ENCODE peak calls at places on chromosome 1, in seven cellular contexts. W, A, P, M, J, D and F are unnamed samples.

GRCh38 chr1:36523850-36524249 is 41.1 kb upstream of the CSF3R start:
- DNase-seq in D (no peak), W (no peak), J (no peak), P (no peak), M (no peak), A (no peak), F (no peak)

GRCh38 chr1:31409946-31410858 is 2.8 kb upstream of the SERINC2 start:
- DNase-seq in W (no peak), J (no peak), A (no peak), D (no peak), M (peak; percentile 66), P (no peak), F (no peak)

GRCh38 chr1:98556521-98557158 is 104.9 kb upstream of the SNX7 start:
- DNase-seq in W (peak; percentile 45), D (peak; percentile 55), P (peak; percentile 3), J (no peak), A (no peak), M (peak; percentile 37), F (peak; percentile 12)

GRCh38 chr1:185442065-185442464 is 125.0 kb upstream of the IVNS1ABP start:
- DNase-seq in D (no peak), M (peak; percentile 72), A (no peak), W (no peak), J (no peak), P (no peak), F (no peak)

GRCh38 chr1:224565186-224565585 is 50.9 kb upstream of the CNIH3 start:
- DNase-seq in M (peak; percentile 92), W (peak; percentile 98), J (no peak), P (no peak), A (no peak), D (peak; percentile 90), F (peak; percentile 60)

GRCh38 chr1:198970919-198971318 is 332.1 kb downstream of the PTPRC start:
- DNase-seq in J (no peak), P (peak; percentile 29), D (peak; percentile 77), A (no peak), M (peak; percentile 38), W (peak; percentile 39), F (no peak)

GRCh38 chr1:32872189-32872898 is 1.6 kb upstream of the FNDC5 start:
- DNase-seq in J (peak; percentile 54), P (peak; percentile 79), D (peak; percentile 13), W (peak; percentile 50), M (peak; percentile 62), A (peak; percentile 50), F (peak; percentile 49)

GRCh38 chr1:3664700-3665375 is 12.5 kb downstream of the TP73 start:
- DNase-seq in A (no peak), M (no peak), D (no peak), J (no peak), W (no peak), P (no peak), F (no peak)

GRCh38 chr1:24203404-24203803 is 16.3 kb upstream of the IFNLR1 start:
- DNase-seq in J (no peak), D (peak; percentile 42), A (no peak), W (no peak), P (no peak), M (no peak), F (peak; percentile 44)

GRCh38 chr1:198056255-198056654 is 100.5 kb upstream of the NEK7 start:
- DNase-seq in P (peak; percentile 54), W (peak; percentile 5), J (no peak), A (no peak), D (no peak), M (peak; percentile 9), F (no peak)

GRCh38 chr1:214540324-214540723 is 11.1 kb downstream of the PTPN14 start:
- DNase-seq in A (no peak), P (no peak), D (no peak), M (no peak), J (no peak), W (no peak), F (no peak)

GRCh38 chr1:218209351-218209861 is 75.7 kb upstream of the RRP15 start:
- DNase-seq in P (no peak), J (no peak), M (peak; percentile 83), A (no peak), W (peak; percentile 77), D (no peak), F (no peak)

GRCh38 chr1:234234199-234234598 is 139.1 kb upstream of the COA6 start:
- DNase-seq in J (no peak), D (no peak), P (no peak), M (no peak), A (no peak), W (no peak), F (no peak)